ENCODE peak calls at places on chromosome 7, in seven cellular contexts. N, Y, E, C, K, Z and B are unnamed samples.

GRCh38 chr7:116354546-116355422 is 144.4 kb downstream of the TES start:
- DNase-seq in K (no peak), Y (peak), N (no peak), C (no peak), E (no peak), Z (no peak), B (no peak)

GRCh38 chr7:50342616-50343114 is 38.1 kb downstream of the IKZF1 start:
- DNase-seq in E (no peak), Y (no peak), K (no peak), N (no peak), C (peak), Z (no peak), B (no peak)

GRCh38 chr7:143436539-143436938 is 6.7 kb upstream of the TAS2R60 start:
- DNase-seq in C (no peak), N (no peak), Z (no peak), E (no peak), K (no peak), Y (no peak), B (no peak)

GRCh38 chr7:155166673-155167370 is 96.7 kb downstream of the HTR5A start:
- DNase-seq in K (no peak), Z (no peak), E (no peak), Y (no peak), N (no peak), C (no peak), B (no peak)

GRCh38 chr7:80255656-80256055 is 121.0 kb downstream of the GNAI1 start:
- DNase-seq in Z (no peak), Y (no peak), E (no peak), N (no peak), K (no peak), C (no peak), B (no peak)

GRCh38 chr7:19930851-19931250 is 157.4 kb upstream of the TMEM196 start:
- DNase-seq in K (no peak), E (no peak), Z (no peak), C (no peak), N (no peak), Y (no peak), B (no peak)

GRCh38 chr7:82044497-82045080 is 274.7 kb upstream of the HGF start:
- DNase-seq in E (no peak), K (no peak), N (no peak), Y (peak), C (peak), Z (peak), B (peak)

GRCh38 chr7:127807340-127807739 is 155.3 kb downstream of the SND1 start:
- DNase-seq in K (no peak), N (no peak), Y (no peak), E (no peak), Z (no peak), C (no peak), B (no peak)

GRCh38 chr7:120783721-120784120 is 74.2 kb downstream of the TSPAN12 start:
- DNase-seq in N (no peak), Y (no peak), Z (no peak), K (no peak), E (no peak), C (no peak), B (no peak)

GRCh38 chr7:10918093-10918590 is 55.5 kb upstream of the PHF14 start:
- DNase-seq in N (no peak), Z (no peak), K (no peak), Y (no peak), E (no peak), C (no peak), B (no peak)

GRCh38 chr7:140231779-140232491 is 55.2 kb upstream of the KDM7A start:
- DNase-seq in E (no peak), N (no peak), C (peak), Z (no peak), Y (no peak), K (peak), B (no peak)

GRCh38 chr7:157394246-157395191 is 57.7 kb downstream of the DNAJB6 start:
- DNase-seq in Y (no peak), E (no peak), C (no peak), Z (no peak), K (no peak), N (no peak), B (no peak)

GRCh38 chr7:2512179-2512644 is 7.4 kb upstream of the LFNG start:
- DNase-seq in N (no peak), Y (no peak), E (no peak), K (no peak), Z (peak), C (peak), B (no peak)

GRCh38 chr7:121696954-121697353 is 176.0 kb upstream of the PTPRZ1 start:
- DNase-seq in Y (no peak), K (no peak), E (no peak), N (no peak), C (no peak), Z (no peak), B (no peak)

GRCh38 chr7:155965010-155965409 is 152.7 kb upstream of the SHH start:
- DNase-seq in N (no peak), Z (no peak), Y (no peak), E (no peak), K (no peak), C (no peak), B (no peak)

GRCh38 chr7:16688249-16688648 is 42.3 kb downstream of the BZW2 start:
- DNase-seq in N (no peak), C (no peak), K (no peak), Z (no peak), Y (no peak), E (no peak), B (no peak)

GRCh38 chr7:126403040-126403439 is 849.7 kb downstream of the GRM8 start:
- DNase-seq in E (no peak), Y (no peak), Z (no peak), N (no peak), K (no peak), C (no peak), B (no peak)

GRCh38 chr7:69610675-69611037 is 12.4 kb downstream of the AUTS2 start:
- DNase-seq in E (no peak), Y (no peak), K (no peak), C (peak), N (no peak), Z (no peak), B (no peak)

GRCh38 chr7:70076325-70076724 is 478.1 kb downstream of the AUTS2 start:
- DNase-seq in K (no peak), Y (no peak), C (no peak), N (no peak), E (no peak), Z (no peak), B (no peak)

GRCh38 chr7:33248663-33249062 is 119.3 kb downstream of the BBS9 start:
- DNase-seq in C (no peak), K (no peak), Y (no peak), E (no peak), N (no peak), Z (no peak), B (no peak)

GRCh38 chr7:39838326-39838725 is 111.7 kb upstream of the CDK13 start:
- DNase-seq in C (peak), K (no peak), Z (no peak), N (no peak), E (no peak), Y (no peak), B (peak)

GRCh38 chr7:43678315-43678714 is 51.0 kb downstream of the COA1 start:
- DNase-seq in K (no peak), Z (no peak), N (no peak), Y (no peak), E (no peak), C (no peak), B (no peak)

GRCh38 chr7:46321556-46322205 is 400.6 kb upstream of the IGFBP3 start:
- DNase-seq in C (no peak), Z (no peak), Y (no peak), E (no peak), N (no peak), K (no peak), B (no peak)

GRCh38 chr7:21566094-21566493 is 23.3 kb downstream of the DNAH11 start:
- DNase-seq in E (no peak), Y (no peak), N (no peak), C (no peak), K (no peak), Z (no peak), B (no peak)

GRCh38 chr7:130668258-130669050 is at the start of gene COPG2:
- DNase-seq in Z (peak), N (peak), E (peak), K (peak), Y (peak), C (peak), B (peak)

GRCh38 chr7:1230411-1231213 is 2.1 kb upstream of the UNCX start:
- DNase-seq in Y (no peak), Z (no peak), E (no peak), K (no peak), N (no peak), C (no peak), B (no peak)

GRCh38 chr7:4174016-4174415 is 508.1 kb upstream of the FOXK1 start:
- DNase-seq in Y (no peak), C (no peak), E (no peak), K (no peak), Z (no peak), N (no peak), B (no peak)

GRCh38 chr7:148397555-148397954 is 193.0 kb upstream of the C7orf33 start:
- DNase-seq in Z (no peak), C (peak), N (no peak), K (no peak), E (no peak), Y (no peak), B (no peak)

GRCh38 chr7:66118603-66119002 is 4.0 kb downstream of the CRCP start:
- DNase-seq in Y (no peak), Z (no peak), C (no peak), N (no peak), K (no peak), E (no peak), B (no peak)